ENCODE peak calls at places on chromosomes 6 and 20, in six cellular contexts. U is H9, V is IMR-90, E is mesenchymal stem cell, L is H1, X is mesendoderm. Z is an unnamed sample.

GRCh38 chr6:101666256-101666655 is 272.7 kb downstream of the GRIK2 start:
- DNase-seq in U (no peak), V (peak; percentile 80), E (no peak), L (no peak), X (no peak), Z (no peak)

GRCh38 chr6:35786810-35787209 is 6.0 kb downstream of the CLPSL1 start:
- DNase-seq in U (no peak), V (no peak), E (no peak), L (no peak), X (no peak), Z (no peak)

GRCh38 chr6:79466222-79466834 is 70.9 kb downstream of the LCA5 start:
- DNase-seq in U (no peak), V (peak; percentile 39), E (peak; percentile 52), L (no peak), X (peak; percentile 46), Z (peak; percentile 8)

GRCh38 chr20:58308680-58309527 is 611 bp upstream of the RAB22A start:
- DNase-seq in U (peak; percentile 41), V (peak; percentile 46), E (peak; percentile 51), L (peak; percentile 82), X (peak; percentile 48), Z (peak; percentile 69)

GRCh38 chr20:38724603-38725457 is 544 bp downstream of the SLC32A1 start:
- DNase-seq in U (peak; percentile 72), V (no peak), E (no peak), L (peak; percentile 80), X (peak; percentile 68), Z (no peak)

GRCh38 chr6:170114956-170115855 is 175.7 kb downstream of the DLL1 start:
- DNase-seq in U (peak; percentile 22), V (no peak), E (no peak), L (peak; percentile 33), X (peak; percentile 10), Z (no peak)

GRCh38 chr20:5316188-5317158 is at the start of gene PROKR2:
- DNase-seq in U (peak; percentile 82), V (no peak), E (peak; percentile 4), L (peak; percentile 88), X (peak; percentile 78), Z (peak; percentile 61)

GRCh38 chr20:59062057-59062456 is 19.5 kb upstream of the PRELID3B start:
- DNase-seq in U (no peak), V (no peak), E (no peak), L (no peak), X (peak; percentile 4), Z (no peak)

GRCh38 chr6:3825851-3826581 is 23.2 kb upstream of the FAM50B start:
- DNase-seq in U (no peak), V (peak; percentile 97), E (peak; percentile 94), L (no peak), X (peak; percentile 49), Z (no peak)

GRCh38 chr6:169938262-169938701 is 186.9 kb downstream of the ERMARD start:
- DNase-seq in U (no peak), V (no peak), E (no peak), L (no peak), X (no peak), Z (no peak)

GRCh38 chr20:45892049-45892816 is 1.1 kb downstream of the CTSA start:
- DNase-seq in U (no peak), V (peak; percentile 41), E (peak; percentile 52), L (no peak), X (peak; percentile 55), Z (no peak)

GRCh38 chr6:104700371-104701185 is 159.1 kb downstream of the HACE1 start:
- DNase-seq in U (no peak), V (no peak), E (peak; percentile 26), L (peak; percentile 40), X (peak; percentile 70), Z (no peak)

GRCh38 chr6:150058231-150058792 is 10.6 kb downstream of the ULBP3 start:
- DNase-seq in U (no peak), V (no peak), E (no peak), L (no peak), X (no peak), Z (no peak)

GRCh38 chr6:163422574-163422973 is 8.1 kb downstream of the QKI start:
- DNase-seq in U (no peak), V (no peak), E (no peak), L (no peak), X (no peak), Z (no peak)

GRCh38 chr6:7543761-7544424 is 2.4 kb downstream of the DSP start:
- DNase-seq in U (no peak), V (no peak), E (peak; percentile 32), L (no peak), X (peak; percentile 45), Z (no peak)

GRCh38 chr6:156701961-156702360 is 75.2 kb upstream of the ARID1B start:
- DNase-seq in U (no peak), V (no peak), E (no peak), L (no peak), X (no peak), Z (no peak)

GRCh38 chr6:138688580-138688979 is 85.0 kb upstream of the CCDC28A start:
- DNase-seq in U (no peak), V (no peak), E (no peak), L (no peak), X (no peak), Z (no peak)

GRCh38 chr6:26251354-26252081 is 113.5 kb upstream of the BTN3A2 start:
- DNase-seq in U (peak; percentile 88), V (peak; percentile 95), E (peak; percentile 95), L (peak; percentile 86), X (peak; percentile 98), Z (peak; percentile 84)

GRCh38 chr6:13248953-13249432 is 79.3 kb downstream of the TBC1D7 start:
- DNase-seq in U (no peak), V (no peak), E (no peak), L (no peak), X (no peak), Z (no peak)

GRCh38 chr6:147135211-147135672 is 69.0 kb upstream of the STXBP5 start:
- DNase-seq in U (no peak), V (peak; percentile 95), E (peak; percentile 90), L (no peak), X (no peak), Z (no peak)

GRCh38 chr20:51366155-51366886 is 176.2 kb downstream of the NFATC2 start:
- DNase-seq in U (no peak), V (peak; percentile 100), E (peak; percentile 100), L (no peak), X (peak; percentile 51), Z (no peak)

GRCh38 chr20:5448449-5449118 is 131.8 kb upstream of the PROKR2 start:
- DNase-seq in U (peak; percentile 77), V (peak; percentile 28), E (peak; percentile 46), L (peak; percentile 90), X (peak; percentile 72), Z (peak; percentile 62)

GRCh38 chr20:50585678-50586077 is 75.5 kb downstream of the PTPN1 start:
- DNase-seq in U (no peak), V (no peak), E (no peak), L (no peak), X (no peak), Z (no peak)

GRCh38 chr6:16174368-16175078 is 45.6 kb downstream of the MYLIP start:
- DNase-seq in U (no peak), V (no peak), E (no peak), L (no peak), X (peak; percentile 64), Z (no peak)

GRCh38 chr6:21748343-21749063 is 155.0 kb downstream of the SOX4 start:
- DNase-seq in U (no peak), V (peak; percentile 61), E (no peak), L (no peak), X (peak; percentile 60), Z (no peak)

GRCh38 chr20:37525810-37526209 is 1.9 kb downstream of the BLCAP start:
- DNase-seq in U (no peak), V (no peak), E (no peak), L (no peak), X (no peak), Z (no peak)

GRCh38 chr6:163526356-163526755 is 111.8 kb downstream of the QKI start:
- DNase-seq in U (no peak), V (no peak), E (no peak), L (no peak), X (no peak), Z (no peak)

GRCh38 chr20:57173041-57173440 is 93.4 kb downstream of the BMP7 start:
- DNase-seq in U (no peak), V (no peak), E (no peak), L (no peak), X (no peak), Z (no peak)

GRCh38 chr20:57169162-57169561 is 97.3 kb downstream of the BMP7 start:
- DNase-seq in U (no peak), V (no peak), E (no peak), L (no peak), X (no peak), Z (no peak)

GRCh38 chr20:57167971-57168693 is 98.3 kb downstream of the BMP7 start:
- DNase-seq in U (no peak), V (no peak), E (peak; percentile 43), L (no peak), X (peak; percentile 45), Z (no peak)

GRCh38 chr20:57167292-57167655 is 99.2 kb downstream of the BMP7 start:
- DNase-seq in U (no peak), V (no peak), E (no peak), L (no peak), X (no peak), Z (no peak)

DNA sequence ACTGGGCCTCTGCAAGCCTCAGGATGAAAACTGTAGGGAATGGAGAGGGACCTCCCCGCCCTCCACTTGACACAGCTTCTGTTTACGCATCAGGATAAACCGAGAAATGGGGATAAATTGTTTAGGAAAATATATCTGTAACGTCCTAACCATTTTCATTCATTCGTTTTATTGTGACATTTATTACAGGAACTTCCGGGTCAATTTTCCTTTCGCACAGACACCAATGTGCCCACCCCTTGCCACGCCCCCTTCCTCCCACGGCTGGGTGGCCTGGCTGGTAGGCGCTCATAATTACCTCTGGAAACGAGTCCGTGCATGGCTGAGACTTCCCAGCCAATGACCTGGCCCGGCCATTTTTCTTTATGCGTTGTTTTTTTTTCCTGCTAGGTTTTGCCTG is 96.1 kb downstream of the BMP7 start:
- DNase-seq in U (no peak), V (no peak), E (no peak), L (no peak), X (no peak), Z (no peak)
- H2BK15ac ChIP-seq in U (no peak overlapping the region), V (no peak overlapping the region), E (no peak overlapping the region), L (no peak overlapping the region), X (no peak overlapping the region), Z (no peak overlapping the region)

GRCh38 chr20:25580711-25581110 is 4.6 kb downstream of the NINL start:
- DNase-seq in U (no peak), V (peak; percentile 27), E (no peak), L (no peak), X (no peak), Z (no peak)
- H3K27ac ChIP-seq in U (no peak overlapping the region), V (no peak overlapping the region), E (no peak overlapping the region), L (no peak overlapping the region), X (no peak overlapping the region), Z (no peak overlapping the region)

GRCh38 chr6:111593516-111593824 is 12.2 kb downstream of the TRAF3IP2 start:
- DNase-seq in U (no peak), V (no peak), E (no peak), L (no peak), X (no peak), Z (no peak)
- H2BK15ac ChIP-seq in U (no peak overlapping the region), V (peak overlapping the region; percentile 85), E (no peak overlapping the region), L (peak overlapping the region; percentile 18), X (no peak overlapping the region), Z (no peak overlapping the region)

DNA sequence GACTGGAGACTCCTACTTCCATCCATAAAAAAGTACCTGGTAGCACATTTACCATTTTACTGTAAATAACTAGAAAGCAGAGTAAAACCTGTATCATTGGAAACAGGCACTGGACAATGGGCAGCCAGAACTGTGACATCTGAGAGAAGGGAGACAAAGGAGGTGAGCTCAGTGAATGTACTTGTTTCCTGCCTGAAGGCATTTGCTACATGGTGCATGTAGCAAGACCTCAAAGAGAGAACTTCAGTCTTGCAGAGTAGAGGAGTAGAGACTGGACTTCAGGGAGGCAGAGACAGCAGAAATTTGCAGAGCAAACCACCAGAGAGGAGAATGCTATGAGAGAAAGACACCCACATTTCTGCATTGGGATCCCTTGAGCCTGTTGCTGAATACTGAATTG is 171.0 kb upstream of the CCN2 start:
- DNase-seq in U (no peak), V (no peak), E (peak; percentile 15), L (no peak), X (no peak), Z (no peak)
- H3K27ac ChIP-seq in U (no peak overlapping the region), V (peak overlapping the region; percentile 100), E (no peak overlapping the region), L (no peak overlapping the region), X (no peak overlapping the region), Z (no peak overlapping the region)